ENCODE peak calls at places on chromosomes 1 and 21, in four cellular contexts. One of them, this sample, is unnamed.

GRCh38 chr1:18569251-18569650 is 61.4 kb upstream of the PAX7 start:
- DNase-seq in K562: no peak
- DNase-seq in A549: no peak
- DNase-seq in GM12878: no peak
- DNase-seq in this sample: no peak

GRCh38 chr1:17742590-17742989 is 12.5 kb upstream of the ACTL8 start:
- DNase-seq in GM12878: no peak
- DNase-seq in A549: no peak
- DNase-seq in K562: no peak
- DNase-seq in this sample: no peak

GRCh38 chr1:244161111-244161510 is 110.0 kb downstream of the ZBTB18 start:
- DNase-seq in K562: no peak
- DNase-seq in A549: no peak
- DNase-seq in GM12878: no peak
- DNase-seq in this sample: no peak

GRCh38 chr1:201706109-201706508 is 122.8 kb upstream of the IPO9 start:
- DNase-seq in K562: no peak
- DNase-seq in A549: no peak
- DNase-seq in GM12878: no peak
- DNase-seq in this sample: no peak

GRCh38 chr1:154866995-154867795 is 2.9 kb downstream of the KCNN3 start:
- DNase-seq in GM12878: no peak
- DNase-seq in A549: no peak
- DNase-seq in K562: no peak
- DNase-seq in this sample: peak

GRCh38 chr1:17777330-17777729 is 22.2 kb downstream of the ACTL8 start:
- DNase-seq in K562: no peak
- DNase-seq in A549: no peak
- DNase-seq in GM12878: no peak
- DNase-seq in this sample: no peak

GRCh38 chr1:51753969-51754368 is 124.6 kb downstream of the NRDC start:
- DNase-seq in K562: no peak
- DNase-seq in GM12878: no peak
- DNase-seq in A549: no peak
- DNase-seq in this sample: no peak

GRCh38 chr1:212242985-212243308 is 42.3 kb upstream of the PPP2R5A start:
- DNase-seq in GM12878: no peak
- DNase-seq in K562: no peak
- DNase-seq in A549: no peak
- DNase-seq in this sample: no peak

GRCh38 chr1:201016943-201017827 is 6.3 kb downstream of the KIF21B start:
- DNase-seq in A549: no peak
- DNase-seq in GM12878: no peak
- DNase-seq in K562: no peak
- DNase-seq in this sample: no peak

GRCh38 chr21:41737656-41738324 is 29.1 kb downstream of the RIPK4 start:
- DNase-seq in GM12878: no peak
- DNase-seq in K562: no peak
- DNase-seq in A549: peak
- DNase-seq in this sample: no peak

GRCh38 chr1:87402192-87403046 is 73.7 kb downstream of the LMO4 start:
- DNase-seq in K562: no peak
- DNase-seq in A549: no peak
- DNase-seq in GM12878: no peak
- DNase-seq in this sample: peak

GRCh38 chr1:76764638-76765572 is 102.4 kb upstream of the ST6GALNAC5 start:
- DNase-seq in K562: no peak
- DNase-seq in A549: no peak
- DNase-seq in GM12878: no peak
- DNase-seq in this sample: no peak
- TF ChIP-seq ELK1 in K562: no peak
- TF ChIP-seq ELK1 in A549: no peak
- TF ChIP-seq ELK1 in GM12878: no peak
- TF ChIP-seq ELK1 in this sample: no peak

DNA sequence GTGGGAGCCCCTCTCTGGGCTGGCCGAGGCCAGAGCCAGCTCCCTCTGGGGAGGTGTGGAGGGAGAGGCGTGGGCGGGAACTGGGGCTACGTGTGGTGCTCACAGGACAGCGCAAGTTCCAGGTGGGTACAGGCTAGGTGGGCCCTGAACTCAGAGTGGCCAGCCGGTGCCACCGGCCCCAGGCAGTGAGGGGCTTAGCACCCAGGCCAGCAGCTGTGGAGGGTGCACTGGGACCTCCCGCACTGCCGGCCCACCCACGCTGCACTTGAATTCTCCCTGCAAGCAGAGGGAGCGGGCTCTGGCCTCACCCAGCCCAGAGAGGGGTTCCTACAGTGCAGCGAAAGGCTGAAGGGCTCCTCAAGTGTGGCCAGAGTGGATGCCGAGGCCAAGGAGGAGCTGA is 20.2 kb downstream of the PRAMEF20 start:
- DNase-seq in GM12878: no peak
- DNase-seq in K562: no peak
- DNase-seq in A549: no peak
- DNase-seq in this sample: no peak
- TF ChIP-seq ELK1 in GM12878: no peak
- TF ChIP-seq ELK1 in K562: no peak
- TF ChIP-seq ELK1 in A549: no peak
- TF ChIP-seq ELK1 in this sample: no peak

DNA sequence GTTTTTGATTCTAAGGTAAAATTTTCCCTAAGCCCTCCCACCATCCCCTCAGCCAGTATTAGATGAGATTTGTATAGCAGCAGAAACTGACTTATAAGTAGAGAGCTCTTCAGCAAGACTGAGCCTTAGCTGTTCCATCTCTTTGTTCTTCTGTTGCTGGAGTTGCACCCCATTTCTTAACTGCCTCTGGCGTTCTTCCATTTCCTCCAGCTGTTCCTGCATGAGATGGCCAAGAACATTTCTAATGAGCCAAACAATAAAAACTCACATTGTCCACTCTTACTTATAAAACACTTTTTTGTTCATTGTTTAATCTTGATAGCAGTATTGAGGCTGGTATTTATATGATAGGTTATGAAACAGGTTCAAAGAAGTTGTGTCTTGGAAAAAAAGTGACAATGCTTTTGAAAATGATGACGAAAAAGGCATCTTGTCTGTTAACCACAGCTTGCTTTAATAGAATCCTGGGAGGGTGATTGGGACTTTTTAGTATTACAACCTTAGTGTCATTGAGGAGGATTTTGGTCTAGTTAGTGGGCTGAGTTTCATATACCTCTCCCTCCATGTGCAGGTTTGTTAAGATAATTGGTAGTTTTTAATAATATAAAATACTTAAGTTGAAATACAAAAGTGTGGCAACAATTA is 18.3 kb downstream of the SYNC start:
- DNase-seq in GM12878: no peak
- DNase-seq in K562: no peak
- DNase-seq in A549: no peak
- DNase-seq in this sample: peak
- TF ChIP-seq ELK1 in GM12878: no peak
- TF ChIP-seq ELK1 in K562: no peak
- TF ChIP-seq ELK1 in A549: no peak
- TF ChIP-seq ELK1 in this sample: no peak

DNA sequence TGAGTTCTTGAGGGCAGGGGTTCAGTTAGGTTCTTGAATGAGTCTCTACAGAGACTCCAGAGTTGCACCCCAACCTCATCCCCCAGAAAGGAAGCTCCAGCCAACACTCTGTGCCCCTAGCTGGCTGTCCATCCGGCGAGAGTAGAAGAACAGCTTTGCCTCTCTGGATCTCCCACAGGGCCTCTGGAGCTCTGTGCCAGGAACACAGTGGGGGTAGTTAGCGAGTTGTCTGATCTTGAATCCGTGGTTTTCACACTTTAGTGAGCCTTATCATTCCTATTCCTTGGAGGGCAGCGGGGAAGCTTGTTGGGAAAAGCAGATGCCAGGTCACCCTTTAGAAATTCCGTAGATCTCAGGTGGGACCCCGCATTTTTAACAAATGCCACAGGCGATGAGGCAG is 45.0 kb downstream of the STUM start:
- DNase-seq in A549: no peak
- DNase-seq in K562: no peak
- DNase-seq in GM12878: no peak
- DNase-seq in this sample: no peak
- TF ChIP-seq ELK1 in A549: no peak
- TF ChIP-seq ELK1 in K562: no peak
- TF ChIP-seq ELK1 in GM12878: no peak
- TF ChIP-seq ELK1 in this sample: no peak